ENCODE peak calls at places on chromosomes 1 and 21, in four cellular contexts. One of them, this sample, is unnamed.

GRCh38 chr1:12460911-12461621 is 156.9 kb downstream of the DHRS3 start:
- DNase-seq in H7: no peak
- DNase-seq in NCI-H2107: no peak
- DNase-seq in GM18507: no peak
- DNase-seq in this sample: no peak

GRCh38 chr21:45539796-45540600 is 2.2 kb downstream of the SLC19A1 start:
- DNase-seq in H7: peak
- DNase-seq in NCI-H2107: no peak
- DNase-seq in GM18507: no peak
- DNase-seq in this sample: no peak

GRCh38 chr1:41486892-41487728 is 2.6 kb upstream of the EDN2 start:
- DNase-seq in H7: peak
- DNase-seq in NCI-H2107: no peak
- DNase-seq in GM18507: peak
- DNase-seq in this sample: peak

GRCh38 chr1:212586429-212587303 is 21.9 kb upstream of the ATF3 start:
- DNase-seq in H7: peak
- DNase-seq in NCI-H2107: no peak
- DNase-seq in GM18507: no peak
- DNase-seq in this sample: no peak

GRCh38 chr1:110647254-110647891 is 27.4 kb downstream of the KCNA3 start:
- DNase-seq in H7: no peak
- DNase-seq in NCI-H2107: no peak
- DNase-seq in GM18507: no peak
- DNase-seq in this sample: peak

GRCh38 chr1:11337536-11338350 is 64.7 kb downstream of the UBIAD1 start:
- DNase-seq in H7: peak
- DNase-seq in NCI-H2107: no peak
- DNase-seq in GM18507: peak
- DNase-seq in this sample: peak

GRCh38 chr1:241186716-241187115 is 170.3 kb downstream of the RGS7 start:
- DNase-seq in H7: no peak
- DNase-seq in NCI-H2107: no peak
- DNase-seq in GM18507: no peak
- DNase-seq in this sample: no peak

GRCh38 chr21:43829575-43830119 is 35.4 kb upstream of the AGPAT3 start:
- DNase-seq in H7: peak
- DNase-seq in NCI-H2107: no peak
- DNase-seq in GM18507: no peak
- DNase-seq in this sample: no peak

GRCh38 chr1:12549106-12549459 is 68.9 kb downstream of the DHRS3 start:
- DNase-seq in H7: no peak
- DNase-seq in NCI-H2107: no peak
- DNase-seq in GM18507: no peak
- DNase-seq in this sample: no peak

This sample was measured in fibroblast of pulmonary artery.